ENCODE peak calls at places on chromosome 19, in nine cellular contexts. F is choroid plexus epithelial cell, N is lower leg skin, U is dorsolateral prefrontal cortex, R is Peyer's patch, W is tibial nerve, D is Caco-2, E is neural progenitor cell, O is pancreas. V is an unnamed sample.

GRCh38 chr19:55777528-55777927 is 8.6 kb downstream of the RFPL4AL1 start:
- DNase-seq in O (no peak), D (peak; percentile 41), R (no peak), E (no peak), W (no peak), F (no peak), N (no peak), U (no peak), V (no peak)

GRCh38 chr19:47239610-47240296 is 8.8 kb upstream of the BBC3 start:
- DNase-seq in E (peak; percentile 89), R (peak; percentile 41), W (no peak), O (no peak), N (peak; percentile 89), U (peak; percentile 95), D (no peak), F (peak; percentile 48), V (no peak)

GRCh38 chr19:10431943-10432735 is 11.8 kb downstream of the PDE4A start:
- DNase-seq in F (no peak), U (no peak), W (no peak), E (peak; percentile 73), O (peak; percentile 60), R (peak; percentile 73), N (peak; percentile 94), D (no peak), V (peak; percentile 62)

GRCh38 chr19:2607712-2608601 is 94.5 kb downstream of the GNG7 start:
- DNase-seq in D (no peak), F (no peak), E (no peak), O (no peak), U (peak; percentile 43), W (no peak), N (peak; percentile 85), R (peak; percentile 76), V (no peak)

GRCh38 chr19:7366701-7367420 is 18.1 kb downstream of the ARHGEF18 start:
- DNase-seq in U (no peak), O (no peak), R (no peak), F (peak; percentile 50), E (peak; percentile 23), N (no peak), D (peak; percentile 47), W (no peak), V (no peak)

GRCh38 chr19:39497850-39498261 is 891 bp upstream of the DLL3 start:
- DNase-seq in U (no peak), F (peak; percentile 41), O (no peak), D (peak; percentile 84), W (no peak), R (peak; percentile 46), N (no peak), E (peak; percentile 89), V (no peak)

GRCh38 chr19:732325-733069 is 18.4 kb upstream of the MISP start:
- DNase-seq in U (no peak), O (no peak), N (no peak), D (no peak), F (no peak), R (no peak), E (no peak), W (no peak), V (no peak)

GRCh38 chr19:41297628-41298326 is 12.2 kb upstream of the CCDC97 start:
- DNase-seq in F (no peak), R (peak; percentile 85), U (no peak), W (no peak), O (no peak), D (no peak), E (no peak), N (no peak), V (no peak)

GRCh38 chr19:30742981-30743380 is 370.8 kb downstream of the ZNF536 start:
- DNase-seq in R (no peak), N (no peak), E (no peak), W (no peak), U (no peak), D (no peak), O (no peak), F (no peak), V (no peak)

GRCh38 chr19:30741539-30741938 is 369.4 kb downstream of the ZNF536 start:
- DNase-seq in O (no peak), F (no peak), W (no peak), E (no peak), D (no peak), R (no peak), N (no peak), U (no peak), V (no peak)

GRCh38 chr19:30744741-30745475 is 372.7 kb downstream of the ZNF536 start:
- DNase-seq in F (no peak), D (no peak), N (no peak), R (no peak), O (no peak), U (no peak), W (no peak), E (no peak), V (peak; percentile 20)

GRCh38 chr19:30743702-30744101 is 371.5 kb downstream of the ZNF536 start:
- DNase-seq in U (no peak), N (no peak), W (no peak), R (no peak), O (no peak), D (no peak), E (no peak), F (no peak), V (no peak)

DNA sequence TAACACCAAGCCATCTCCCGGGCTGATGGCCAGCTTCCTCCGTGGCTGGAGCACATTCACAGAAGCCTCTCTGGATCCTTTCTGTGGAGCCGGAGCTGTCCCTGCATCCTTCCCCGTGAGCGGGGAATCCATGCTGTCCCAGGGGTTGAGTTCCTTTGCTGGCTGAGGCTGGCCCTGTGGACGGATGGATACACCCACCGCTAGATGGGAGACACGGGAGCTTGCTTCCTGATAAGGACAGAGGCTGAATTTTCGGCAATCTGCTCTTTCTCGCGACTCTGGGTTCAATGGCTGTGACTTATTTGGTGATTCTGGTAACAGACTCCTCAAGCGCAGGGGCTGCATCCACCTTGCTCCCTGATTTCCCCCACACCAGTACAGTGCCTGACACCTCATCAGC is 370.4 kb downstream of the ZNF536 start:
- DNase-seq in R (no peak), U (no peak), N (no peak), O (no peak), F (no peak), D (no peak), E (no peak), W (no peak), V (no peak)
- TF ChIP-seq CTCF in R (no peak), U (no peak), N (no peak), O (no peak), F (no peak), D (no peak), E (no peak), W (no peak), V (no peak)

DNA sequence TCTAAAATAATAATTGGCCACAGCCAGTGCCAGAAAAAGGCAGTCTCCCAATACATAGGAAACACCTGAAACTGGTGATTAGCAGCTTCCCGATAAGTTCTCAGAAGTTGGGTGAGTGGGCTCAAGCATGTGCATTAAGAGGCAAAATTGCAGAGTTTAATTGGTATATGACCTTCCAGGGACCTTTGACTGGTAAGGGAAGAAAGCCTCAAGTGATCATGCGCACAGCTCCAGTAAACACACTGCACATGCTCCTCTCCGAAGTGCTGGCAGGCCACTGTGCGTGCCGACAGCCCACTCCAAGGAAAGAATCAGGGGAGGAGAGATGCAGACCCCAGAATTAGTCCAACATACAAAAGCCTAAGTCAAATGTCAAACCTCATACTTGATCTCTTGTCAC is 18.9 kb upstream of the CEACAM8 start:
- DNase-seq in U (no peak), O (no peak), R (no peak), N (no peak), W (no peak), F (no peak), E (no peak), D (no peak), V (no peak)
- H3K4me3 ChIP-seq in U (no peak overlapping the region), O (no peak overlapping the region), R (no peak overlapping the region), N (no peak overlapping the region), W (no peak overlapping the region), F (no peak overlapping the region), E (no peak overlapping the region), D (no peak overlapping the region), V (no peak overlapping the region)

GRCh38 chr19:13115936-13116281 is 631 bp downstream of the TRMT1 start:
- DNase-seq in F (no peak), R (no peak), E (peak; percentile 44), U (no peak), W (no peak), N (no peak), O (no peak), D (no peak), V (no peak)

GRCh38 chr19:13117176-13117771 is 734 bp upstream of the TRMT1 start:
- DNase-seq in O (no peak), E (no peak), U (no peak), N (no peak), W (no peak), D (no peak), F (no peak), R (no peak), V (no peak)

GRCh38 chr19:13117772-13118423 is at the start of gene NACC1:
- DNase-seq in W (peak; percentile 71), U (peak; percentile 95), O (peak; percentile 93), R (peak; percentile 84), F (peak; percentile 89), E (peak; percentile 97), N (peak; percentile 96), D (peak; percentile 93), V (peak; percentile 85)

GRCh38 chr19:13118424-13119193 is 545 bp downstream of the NACC1 start:
- DNase-seq in W (no peak), O (peak; percentile 60), E (peak; percentile 93), N (no peak), U (no peak), R (peak; percentile 59), F (peak; percentile 52), D (peak; percentile 69), V (peak; percentile 67)

DNA sequence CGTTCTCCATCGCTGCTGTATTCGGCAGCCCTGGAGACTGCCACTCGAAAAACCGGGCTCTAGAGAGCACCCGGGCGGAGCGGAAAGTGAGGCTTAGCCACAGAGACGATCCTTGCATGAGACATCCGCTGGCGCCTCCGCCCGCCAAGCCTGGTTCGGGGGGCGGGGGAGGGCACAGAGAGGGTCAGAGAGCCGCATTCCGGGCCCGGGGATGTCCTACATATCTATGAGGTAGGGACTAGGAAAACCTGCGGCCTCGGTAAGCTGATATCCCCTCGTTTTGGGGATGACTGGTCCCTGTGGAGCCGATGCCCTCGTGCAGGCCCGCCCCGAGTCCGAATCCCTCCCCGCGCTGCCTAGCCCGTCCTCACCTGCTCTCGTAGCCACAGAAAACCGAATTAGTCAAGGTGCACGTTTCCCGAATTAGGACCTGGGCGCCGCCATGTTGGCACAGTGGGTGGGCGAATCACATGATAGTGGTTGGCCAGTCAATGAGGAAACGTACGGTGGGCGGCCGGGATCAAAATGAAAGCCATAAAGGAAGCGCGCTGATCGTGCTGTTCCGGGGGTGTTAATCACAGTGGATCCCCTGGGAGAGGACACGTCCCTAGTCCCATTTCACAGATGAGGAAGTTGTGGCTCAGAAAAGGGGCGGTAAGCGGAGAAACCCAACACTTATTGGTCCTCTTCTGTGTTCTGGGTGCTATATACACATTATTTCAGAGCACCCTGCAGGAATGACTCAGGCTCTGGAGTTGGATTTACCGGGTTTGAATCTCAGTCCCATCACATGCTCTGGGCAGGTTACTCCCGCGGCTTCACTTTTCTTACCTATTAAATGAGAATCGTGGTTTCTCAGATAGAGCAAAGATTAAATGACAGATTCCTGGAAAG is at the start of gene TRMT1:
- DNase-seq in R (peak; percentile 95), N (peak; percentile 98), E (peak; percentile 95), O (peak; percentile 92), W (peak; percentile 88), D (peak; percentile 89), F (peak; percentile 94), U (peak; percentile 94), V (peak; percentile 94)
- TF ChIP-seq CTCF in R (no peak), N (no peak), E (no peak), O (no peak), W (peak; percentile 48), D (no peak), F (no peak), U (peak; percentile 32), V (no peak)

DNA sequence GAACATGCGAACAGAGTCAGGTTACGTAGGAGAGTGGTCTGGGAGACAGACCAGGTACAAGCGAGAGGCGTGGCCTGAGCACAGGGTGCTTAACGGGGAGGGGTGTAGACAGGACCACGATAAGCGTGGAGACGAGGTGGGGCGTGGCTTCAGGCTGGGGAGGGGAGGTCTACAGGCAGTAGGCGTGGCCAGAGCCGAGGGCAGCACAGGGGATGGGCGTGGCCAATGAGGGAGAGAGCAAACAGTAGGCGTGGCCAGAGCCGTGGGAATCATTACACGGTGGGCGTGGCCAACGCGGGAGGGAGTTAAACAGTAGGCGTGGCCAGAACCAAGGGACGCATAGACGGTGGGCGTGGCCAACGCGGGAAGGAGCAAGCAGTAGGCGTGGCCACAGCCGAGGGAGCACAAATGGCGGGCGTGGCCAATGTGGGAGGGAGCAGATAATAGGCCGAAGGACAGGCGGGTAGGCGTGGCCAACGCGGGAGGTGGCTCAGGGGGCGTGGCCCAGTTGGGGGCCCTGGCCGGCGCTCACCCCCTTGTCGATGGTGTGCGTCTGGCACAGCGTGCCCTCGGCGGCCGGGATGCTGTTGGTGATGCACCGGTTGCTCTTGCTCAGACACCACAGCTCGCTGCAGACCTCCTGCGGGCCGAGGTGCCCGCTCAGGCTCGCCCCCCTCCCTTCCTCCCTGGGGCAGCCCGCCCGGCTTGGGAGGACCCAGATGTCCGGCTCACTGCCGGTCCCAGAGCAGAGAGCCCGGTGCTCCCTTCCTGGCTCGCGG is 15.2 kb upstream of the MYO1F start:
- DNase-seq in R (peak; percentile 93), N (peak; percentile 99), F (peak; percentile 99), D (peak; percentile 13), U (peak; percentile 93), O (peak; percentile 85), W (peak; percentile 99), E (peak; percentile 100), V (peak; percentile 88)
- H3K4me3 ChIP-seq in R (peak overlapping the region; percentile 39), N (no peak overlapping the region), F (peak overlapping the region; percentile 47), D (no peak overlapping the region), U (peak overlapping the region; percentile 39), O (peak overlapping the region; percentile 24), W (peak overlapping the region; percentile 48), E (peak overlapping the region; percentile 54), V (no peak overlapping the region)